ENCODE peak calls at places on chromosomes 3 and 15, in five cellular contexts. W is body of pancreas, X is AG04449, C is upper lobe of right lung, D is transverse colon. T is an unnamed sample.

GRCh38 chr3:138578141-138578540 is 15.9 kb downstream of the CEP70 start:
- DNase-seq in W (no peak), X (no peak), C (no peak), D (no peak), T (peak)

GRCh38 chr3:37198996-37199395 is 24.6 kb upstream of the LRRFIP2 start:
- DNase-seq in W (no peak), X (no peak), C (no peak), D (no peak), T (no peak)

GRCh38 chr3:58948018-58948417 is 101.8 kb downstream of the CFAP20DC start:
- DNase-seq in W (no peak), X (no peak), C (no peak), D (no peak), T (no peak)

GRCh38 chr3:10444511-10444910 is 60.9 kb downstream of the ATP2B2 start:
- DNase-seq in W (no peak), X (no peak), C (no peak), D (no peak), T (no peak)

GRCh38 chr15:64453689-64454037 is 6.7 kb upstream of the ZNF609 start:
- DNase-seq in W (no peak), X (no peak), C (no peak), D (no peak), T (no peak)

GRCh38 chr15:74978503-74978902 is 16.9 kb upstream of the SCAMP5 start:
- DNase-seq in W (no peak), X (no peak), C (no peak), D (no peak), T (no peak)

GRCh38 chr3:153752405-153753027 is 368.7 kb upstream of the ARHGEF26 start:
- DNase-seq in W (peak), X (no peak), C (no peak), D (no peak), T (no peak)

GRCh38 chr3:43046583-43046982 is 59.3 kb downstream of the POMGNT2 start:
- DNase-seq in W (no peak), X (no peak), C (no peak), D (no peak), T (no peak)

GRCh38 chr15:94234300-94234699 is 2.9 kb downstream of the MCTP2 start:
- DNase-seq in W (no peak), X (no peak), C (peak), D (no peak), T (no peak)

GRCh38 chr15:69751575-69751974 is 299.0 kb downstream of the RPLP1 start:
- DNase-seq in W (no peak), X (no peak), C (no peak), D (no peak), T (no peak)

GRCh38 chr3:129628169-129628522 is 21.7 kb upstream of the PLXND1 start:
- DNase-seq in W (no peak), X (no peak), C (no peak), D (no peak), T (no peak)

GRCh38 chr15:82768414-82769081 is 37.3 kb downstream of the FSD2 start:
- DNase-seq in W (no peak), X (no peak), C (no peak), D (no peak), T (no peak)

DNA sequence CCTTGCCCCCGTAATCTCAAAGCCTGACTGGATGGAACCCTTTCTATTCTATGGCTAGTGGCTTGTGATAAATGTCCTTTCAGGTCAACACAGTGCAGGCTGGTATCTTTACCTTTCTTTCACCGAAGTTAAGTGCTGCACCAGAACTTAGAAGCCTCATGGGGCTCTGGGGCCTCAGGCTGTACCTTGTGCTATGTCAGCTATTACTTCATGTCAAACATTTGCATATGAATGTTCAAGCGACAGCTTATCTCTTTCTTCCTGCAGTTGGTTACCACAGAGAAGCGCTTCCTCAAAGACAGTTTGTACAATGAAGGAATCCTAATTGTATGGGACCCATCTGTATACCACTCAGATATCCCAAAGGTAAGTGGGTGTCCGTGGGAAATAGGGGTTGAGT is 66.7 kb downstream of the RPL39L start:
- DNase-seq in W (no peak), X (no peak), C (no peak), D (no peak), T (peak)
- H3K4me3 ChIP-seq in W (no peak), X (no peak), C (no peak), D (no peak), T (no peak)

GRCh38 chr15:56045068-56045748 is 51.8 kb upstream of the NEDD4 start:
- DNase-seq in W (no peak), X (no peak), C (no peak), D (no peak), T (no peak)
- TF ChIP-seq CTCF in W (no peak), X (no peak), C (no peak), D (no peak), T (no peak)

DNA sequence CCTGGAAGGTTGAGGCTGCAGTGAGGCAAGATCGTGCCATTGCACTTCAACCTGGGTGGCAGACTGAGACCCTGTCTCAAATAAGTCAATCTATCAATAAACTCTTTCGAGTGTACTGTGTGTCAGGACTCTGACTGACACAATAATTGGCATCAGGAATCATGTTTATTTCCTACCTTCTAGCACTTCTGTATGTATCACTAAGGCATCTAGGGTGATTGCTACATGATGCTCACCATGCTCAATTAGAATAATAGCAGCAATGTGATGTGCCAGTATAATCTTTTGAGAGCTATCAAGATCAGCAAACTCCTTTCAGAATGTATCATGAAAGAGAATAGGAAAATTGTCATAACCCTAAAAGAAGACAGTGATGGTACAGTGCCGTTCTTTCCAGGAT is 95.3 kb downstream of the FMN1 start:
- DNase-seq in W (no peak), X (no peak), C (no peak), D (no peak), T (no peak)
- H3K4me3 ChIP-seq in W (no peak), X (no peak), C (no peak), D (no peak), T (no peak)

DNA sequence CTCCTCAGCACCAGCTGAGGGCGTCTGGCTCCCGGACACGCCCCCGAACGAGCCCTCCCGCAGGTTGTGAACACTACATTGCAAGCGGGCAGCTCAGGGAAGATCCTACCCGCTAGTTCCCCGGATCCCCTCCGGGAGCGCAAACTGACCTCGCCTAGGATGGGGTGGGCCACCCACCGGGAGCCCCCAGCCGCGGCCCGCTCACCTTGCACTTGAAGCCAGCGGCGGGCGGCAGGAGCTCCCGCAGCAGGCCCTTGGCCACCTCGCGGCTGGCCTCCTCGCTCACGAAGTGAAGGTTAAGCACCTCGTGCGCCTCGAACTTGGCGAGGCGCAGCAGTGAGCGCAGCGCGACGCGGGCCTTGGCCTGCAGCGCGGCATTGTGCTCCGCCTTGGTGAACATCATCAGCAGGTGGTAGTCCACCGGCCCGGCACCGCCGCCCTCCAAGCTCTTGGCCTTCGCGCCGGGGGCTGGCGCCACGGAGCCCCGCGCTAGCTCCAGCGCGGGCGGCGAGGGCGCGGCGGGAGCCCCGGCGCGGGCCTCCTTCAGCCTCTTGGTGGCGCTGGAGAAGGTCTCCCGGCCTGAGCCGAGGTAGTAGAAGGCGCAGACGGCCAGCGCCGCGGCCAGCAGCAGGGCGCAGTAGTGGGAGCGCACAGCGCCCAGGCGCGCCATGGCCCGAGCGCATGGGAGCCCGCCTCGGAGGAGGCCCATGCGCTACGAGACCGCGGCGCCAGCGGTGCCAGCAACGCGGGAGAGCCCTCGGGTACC is 426 bp downstream of the XXYLT1 start:
- DNase-seq in W (peak), X (no peak), C (peak), D (peak), T (peak)
- TF ChIP-seq CTCF in W (peak), X (peak), C (peak), D (peak), T (peak)

DNA sequence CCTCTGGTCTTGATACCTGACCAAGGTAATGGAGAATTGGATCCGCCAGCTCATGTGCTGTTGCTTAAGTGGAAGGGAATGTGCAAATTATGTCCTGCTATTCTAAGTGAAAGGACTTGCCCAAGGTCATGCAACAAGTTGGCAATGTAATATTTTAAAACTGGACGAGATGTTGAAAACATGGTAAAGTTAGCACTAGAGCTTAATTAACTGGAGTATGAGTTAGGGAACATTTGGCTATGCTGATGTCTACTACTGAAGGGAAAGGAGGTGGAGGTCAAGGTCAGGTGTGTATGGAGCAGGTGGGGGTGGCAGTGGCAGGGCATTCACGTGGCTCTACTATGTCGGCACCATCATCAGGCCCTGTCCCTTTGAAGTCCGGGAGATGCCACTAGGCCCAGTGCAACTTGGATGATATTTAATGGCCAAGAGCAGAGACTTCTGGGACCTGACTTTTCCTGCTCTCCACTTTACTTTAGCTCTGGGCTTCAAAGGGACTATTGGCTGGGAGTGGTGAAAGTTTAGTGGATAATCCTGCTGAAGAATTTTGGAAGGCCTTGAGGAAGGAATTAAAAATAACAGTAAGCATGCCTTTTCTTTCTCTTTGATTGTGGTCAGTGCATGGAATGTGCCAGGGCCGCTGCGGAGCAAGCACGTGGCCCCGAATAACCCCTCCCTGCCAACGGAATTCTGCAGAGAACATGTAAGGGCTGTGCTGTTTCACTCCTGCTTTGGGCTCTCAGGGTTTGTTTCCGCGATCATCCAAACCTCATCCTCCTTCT is 14.9 kb downstream of the SMAD3 start:
- DNase-seq in W (peak), X (no peak), C (peak), D (no peak), T (no peak)
- H3K4me3 ChIP-seq in W (no peak), X (no peak), C (no peak), D (no peak), T (peak)

GRCh38 chr15:68672781-68673205 is 94.0 kb downstream of the CORO2B start:
- DNase-seq in W (no peak), X (no peak), C (peak), D (no peak), T (no peak)
- TF ChIP-seq CTCF in W (no peak), X (peak), C (peak), D (no peak), T (no peak)

DNA sequence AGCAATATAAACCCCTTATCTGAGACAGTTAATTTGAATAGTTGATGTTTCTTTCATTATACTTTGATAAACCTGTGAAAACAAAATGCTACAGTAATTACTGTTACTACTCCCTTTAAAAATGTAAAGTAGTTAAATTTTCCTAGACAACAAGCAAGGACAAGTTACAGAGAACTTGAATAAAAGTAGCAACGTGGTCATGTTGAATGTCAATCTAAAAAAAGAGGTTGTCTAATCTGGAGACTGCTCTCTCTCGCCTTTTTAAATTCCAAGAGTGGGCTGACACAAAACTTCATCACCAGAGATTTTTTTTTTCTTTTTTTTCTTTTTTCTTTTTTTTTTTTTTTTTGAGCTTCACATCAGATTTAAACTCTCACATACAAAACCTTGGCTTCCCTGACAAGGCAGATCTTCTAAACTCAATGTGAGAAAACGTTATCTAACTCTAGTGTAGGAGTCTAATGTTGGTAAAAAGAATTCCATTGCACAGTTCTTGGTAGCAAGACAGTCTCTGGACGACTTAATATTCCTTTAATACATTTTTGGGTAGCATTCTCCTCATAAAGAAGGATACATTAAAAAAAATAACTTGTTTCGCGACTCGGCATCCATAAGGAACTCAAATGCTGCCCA is 4.1 kb downstream of the FOXP1 start:
- DNase-seq in W (no peak), X (no peak), C (no peak), D (no peak), T (no peak)
- H3K4me3 ChIP-seq in W (no peak), X (peak), C (peak), D (no peak), T (no peak)

T was measured in GM12865.